ENCODE peak calls at places on chromosomes 1 and 21, in six cellular contexts. L is A549, B is fibroblast of villous mesenchyme, S is HFF-Myc, J is cardiac muscle cell, R is ascending aorta. D is an unnamed sample.

GRCh38 chr1:167899253-167899681 is 14.7 kb downstream of the ADCY10 start:
- DNase-seq in J (peak; percentile 61), L (no peak), B (no peak), R (peak; percentile 40), S (no peak), D (peak; percentile 54)

GRCh38 chr1:161071886-161072371 is 2.2 kb upstream of the ARHGAP30 start:
- DNase-seq in R (no peak), J (peak; percentile 65), L (peak; percentile 72), S (no peak), B (peak; percentile 67), D (peak; percentile 60)

GRCh38 chr1:169874229-169874628 is 19.5 kb downstream of the SCYL3 start:
- DNase-seq in R (no peak), B (peak; percentile 74), L (no peak), S (peak; percentile 80), J (peak; percentile 33), D (peak; percentile 29)

GRCh38 chr1:184118051-184118450 is 66.5 kb downstream of the TSEN15 start:
- DNase-seq in J (peak; percentile 96), L (no peak), S (peak; percentile 68), B (peak; percentile 96), R (no peak), D (peak; percentile 94)

GRCh38 chr1:232548651-232549050 is 81.3 kb downstream of the SIPA1L2 start:
- DNase-seq in L (no peak), B (no peak), J (no peak), R (no peak), S (no peak), D (no peak)

GRCh38 chr1:9233241-9233941 is 1.2 kb upstream of the H6PD start:
- DNase-seq in R (peak; percentile 67), S (no peak), L (no peak), B (peak; percentile 97), J (peak; percentile 99), D (peak; percentile 99)

GRCh38 chr1:169689395-169689794 is 22.0 kb downstream of the SELL start:
- DNase-seq in S (no peak), R (no peak), B (no peak), J (no peak), L (no peak), D (no peak)

GRCh38 chr21:28875078-28875477 is 117.6 kb downstream of the LTN1 start:
- DNase-seq in J (no peak), L (no peak), S (no peak), R (no peak), B (no peak), D (no peak)

GRCh38 chr1:103254691-103255090 is 146.4 kb upstream of the COL11A1 start:
- DNase-seq in L (no peak), J (no peak), B (no peak), R (no peak), S (no peak), D (no peak)

GRCh38 chr1:24904731-24905354 is 25.2 kb downstream of the RUNX3 start:
- DNase-seq in L (no peak), S (no peak), R (no peak), J (no peak), B (no peak), D (no peak)

GRCh38 chr1:200636681-200637080 is 16.1 kb upstream of the KIF14 start:
- DNase-seq in B (no peak), R (no peak), J (no peak), S (no peak), L (no peak), D (no peak)

GRCh38 chr1:99481391-99481996 is 164.4 kb upstream of the PALMD start:
- DNase-seq in J (peak; percentile 76), R (no peak), S (peak; percentile 58), B (peak; percentile 72), L (peak; percentile 2), D (peak; percentile 77)

GRCh38 chr1:228299901-228300300 is 92.1 kb downstream of the OBSCN start:
- DNase-seq in R (no peak), L (no peak), S (no peak), B (no peak), J (no peak), D (no peak)

GRCh38 chr1:41613646-41614592 is 129.4 kb upstream of the EDN2 start:
- DNase-seq in J (peak; percentile 81), S (no peak), B (peak; percentile 98), L (no peak), R (no peak), D (peak; percentile 83)

GRCh38 chr1:2038229-2038628 is 12.0 kb upstream of the PRKCZ start:
- DNase-seq in J (no peak), B (no peak), R (no peak), S (no peak), L (no peak), D (no peak)

GRCh38 chr1:17904290-17904689 is 149.2 kb downstream of the ACTL8 start:
- DNase-seq in S (no peak), L (no peak), J (no peak), B (no peak), R (no peak), D (no peak)

GRCh38 chr1:218967836-218968235 is 205.8 kb upstream of the LYPLAL1 start:
- DNase-seq in B (peak; percentile 72), L (no peak), R (no peak), S (no peak), J (peak; percentile 24), D (peak; percentile 41)

GRCh38 chr1:29243863-29244185 is 7.5 kb downstream of the PTPRU start:
- DNase-seq in J (peak; percentile 78), L (no peak), S (no peak), B (peak; percentile 60), R (no peak), D (peak; percentile 71)

GRCh38 chr1:111204211-111204883 is 3.9 kb upstream of the DENND2D start:
- DNase-seq in L (no peak), S (no peak), B (no peak), J (no peak), R (no peak), D (no peak)

GRCh38 chr1:41479808-41480160 is 4.7 kb downstream of the EDN2 start:
- DNase-seq in S (no peak), B (no peak), L (no peak), R (no peak), J (no peak), D (no peak)

GRCh38 chr1:31509124-31510072 is 66.9 kb upstream of the TINAGL1 start:
- DNase-seq in B (no peak), L (no peak), S (no peak), R (no peak), J (no peak), D (no peak)

GRCh38 chr1:32200226-32201010 is at the start of gene CCDC28B:
- DNase-seq in B (peak; percentile 78), L (peak; percentile 49), S (no peak), J (peak; percentile 70), R (no peak), D (peak; percentile 63)

GRCh38 chr1:89203166-89203565 is 4.4 kb upstream of the GBP4 start:
- DNase-seq in R (no peak), S (no peak), B (peak; percentile 34), J (no peak), L (no peak), D (no peak)

GRCh38 chr1:30109853-30110252 is 613.5 kb downstream of the MATN1 start:
- DNase-seq in S (peak; percentile 27), R (no peak), B (peak; percentile 54), L (no peak), J (peak; percentile 62), D (peak; percentile 57)

GRCh38 chr1:198775606-198776005 is 136.8 kb downstream of the PTPRC start:
- DNase-seq in B (peak; percentile 24), R (no peak), L (no peak), J (peak; percentile 33), S (no peak), D (peak; percentile 42)

GRCh38 chr1:6489383-6489765 is 2.1 kb downstream of the PLEKHG5 start:
- DNase-seq in B (no peak), J (no peak), S (no peak), L (no peak), R (no peak), D (no peak)

GRCh38 chr1:208183977-208184901 is 59.9 kb downstream of the PLXNA2 start:
- DNase-seq in R (no peak), B (peak; percentile 88), J (peak; percentile 82), L (peak; percentile 92), S (no peak), D (peak; percentile 83)

GRCh38 chr1:147815503-147815902 is 55.1 kb upstream of the GJA5 start:
- DNase-seq in R (no peak), B (no peak), L (no peak), S (no peak), J (no peak), D (no peak)
- TF ChIP-seq CTCF in R (peak; percentile 17), B (no peak), L (no peak), S (peak; percentile 24), J (no peak), D (peak; percentile 14)

GRCh38 chr1:90824551-90824950 is 107.4 kb upstream of the BARHL2 start:
- DNase-seq in R (no peak), J (no peak), S (no peak), B (no peak), L (no peak), D (no peak)
- H3K4me3 ChIP-seq in R (no peak overlapping the region), J (no peak overlapping the region), S (no peak overlapping the region), B (no peak overlapping the region), L (no peak overlapping the region), D (no peak overlapping the region)

GRCh38 chr1:56150441-56151215 is 428.7 kb downstream of the PLPP3 start:
- DNase-seq in S (no peak), J (no peak), L (no peak), B (no peak), R (no peak), D (no peak)

GRCh38 chr1:56147459-56147858 is 431.9 kb downstream of the PLPP3 start:
- DNase-seq in J (no peak), L (no peak), S (no peak), B (no peak), R (no peak), D (no peak)

GRCh38 chr1:56147020-56147419 is 432.3 kb downstream of the PLPP3 start:
- DNase-seq in J (no peak), S (no peak), L (no peak), R (no peak), B (no peak), D (no peak)

GRCh38 chr1:56149761-56150160 is 429.6 kb downstream of the PLPP3 start:
- DNase-seq in J (no peak), B (no peak), S (no peak), L (no peak), R (no peak), D (no peak)

DNA sequence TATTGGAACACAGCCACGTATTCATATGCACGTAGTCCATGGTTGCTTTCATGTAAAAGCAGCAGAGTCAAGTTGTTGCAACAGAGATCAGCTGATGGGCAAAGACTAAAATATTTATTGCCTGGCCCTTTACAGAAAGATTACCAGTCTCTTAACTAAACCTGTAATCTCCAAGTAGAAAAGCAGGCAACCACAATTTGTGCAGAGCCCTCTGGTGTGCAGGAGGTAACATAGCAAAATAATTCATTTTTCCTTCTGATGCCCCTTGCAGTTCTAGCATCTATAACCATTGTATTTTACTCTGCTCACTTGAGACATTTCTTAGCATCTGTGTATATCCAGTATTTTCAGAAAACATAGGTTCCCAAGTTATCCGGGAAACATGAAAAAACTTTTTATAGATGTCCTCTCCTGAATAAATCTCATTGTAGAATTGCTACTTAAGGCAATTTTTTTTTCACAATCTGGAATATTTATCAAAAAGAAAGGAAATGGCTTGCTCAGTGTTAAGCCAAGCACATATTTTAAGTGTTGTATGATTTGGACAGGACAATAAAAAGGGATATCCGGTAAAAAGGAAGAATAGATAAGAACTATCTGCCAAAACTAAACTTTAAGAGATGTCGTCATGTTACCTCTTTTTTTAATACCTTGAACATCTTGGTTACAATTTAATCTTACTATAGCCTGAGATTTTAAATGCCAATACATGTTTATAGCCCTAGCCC is 430.7 kb downstream of the PLPP3 start:
- DNase-seq in J (no peak), R (no peak), L (no peak), S (no peak), B (peak; percentile 12), D (peak; percentile 25)
- TF ChIP-seq CTCF in J (peak; percentile 2), R (no peak), L (no peak), S (no peak), B (peak; percentile 5), D (peak; percentile 25)

GRCh38 chr1:230935852-230936251 is 42.8 kb downstream of the TTC13 start:
- DNase-seq in J (no peak), R (no peak), B (no peak), S (no peak), L (no peak), D (no peak)
- H3K4me3 ChIP-seq in J (no peak overlapping the region), R (no peak overlapping the region), B (no peak overlapping the region), S (no peak overlapping the region), L (no peak overlapping the region), D (no peak overlapping the region)